ENCODE peak calls at places on chromosomes 4 and X, in nine cellular contexts. G is C1 segment of cervical spinal cord; T is left cardiac atrium; C is memory B cell; Y is GM23338; Z is CD4-positive, CD25-positive, alpha-beta regulatory T cell; O is left colon; I is ELF-1; R is GDM1. K is an unnamed sample.

GRCh38 chrX:3371163-3371562 is 24.7 kb upstream of the MXRA5 start:
- DNase-seq in C (no peak), G (no peak), O (no peak), R (no peak), Y (no peak), Z (no peak), T (no peak), I (no peak), K (no peak)

GRCh38 chrX:42776195-42776594 is 1.8 kb downstream of the PPP1R2C start:
- DNase-seq in O (no peak), G (no peak), T (no peak), C (no peak), R (no peak), Z (no peak), I (no peak), Y (no peak), K (no peak)

GRCh38 chrX:112819813-112820212 is 20.8 kb downstream of the AMOT start:
- DNase-seq in G (no peak), C (no peak), Z (no peak), R (no peak), I (no peak), T (no peak), O (no peak), Y (no peak), K (no peak)

GRCh38 chr4:94995684-94996394 is 238.1 kb downstream of the BMPR1B start:
- DNase-seq in Y (peak), C (no peak), R (no peak), O (no peak), Z (peak), T (peak), G (no peak), I (peak), K (peak)

GRCh38 chrX:48715066-48715465 is 18.5 kb downstream of the SUV39H1 start:
- DNase-seq in Y (no peak), G (no peak), C (no peak), Z (no peak), O (no peak), T (no peak), I (no peak), R (no peak), K (no peak)

GRCh38 chr4:1174941-1175634 is 2.7 kb upstream of the SPON2 start:
- DNase-seq in I (no peak), T (no peak), R (no peak), O (no peak), C (no peak), Z (no peak), G (no peak), Y (no peak), K (no peak)

GRCh38 chr4:168197926-168198325 is 105.6 kb downstream of the ANXA10 start:
- DNase-seq in G (no peak), I (no peak), T (no peak), Y (no peak), Z (no peak), R (no peak), O (no peak), C (no peak), K (no peak)

GRCh38 chr4:56908206-56909082 is 744 bp downstream of the REST start:
- DNase-seq in R (peak), T (peak), Y (peak), C (peak), I (peak), G (peak), O (peak), Z (peak), K (peak)

GRCh38 chrX:115892056-115892708 is 278.4 kb upstream of the AGTR2 start:
- DNase-seq in R (no peak), I (no peak), Y (no peak), Z (no peak), T (no peak), C (no peak), G (peak), O (no peak), K (no peak)

GRCh38 chr4:176894498-176894897 is 101.8 kb upstream of the VEGFC start:
- DNase-seq in T (no peak), O (no peak), Z (no peak), G (no peak), Y (no peak), I (no peak), C (no peak), R (no peak), K (no peak)

GRCh38 chr4:152678841-152679240 is 956 bp downstream of the TMEM154 start:
- DNase-seq in T (no peak), Y (no peak), Z (peak), G (no peak), C (no peak), I (peak), O (no peak), R (no peak), K (no peak)

GRCh38 chr4:71816676-71817303 is 32.9 kb upstream of the GC start:
- DNase-seq in Z (no peak), R (no peak), Y (no peak), T (no peak), I (no peak), G (no peak), C (no peak), O (no peak), K (no peak)